ENCODE peak calls at places on chromosomes 7 and 10, in eight cellular contexts. Q, C, L, W, O, D, A and E are unnamed samples.

GRCh38 chr7:30322656-30323355 is 38.4 kb downstream of the ZNRF2 start:
- DNase-seq in L (no peak), Q (no peak), O (peak), D (peak), A (no peak), C (no peak), W (peak), E (no peak)

GRCh38 chr10:24007359-24007758 is 201.6 kb upstream of the KIAA1217 start:
- DNase-seq in L (no peak), W (no peak), D (no peak), Q (no peak), C (no peak), O (no peak), A (no peak), E (no peak)

GRCh38 chr10:130758529-130758928 is 553.0 kb downstream of the TCERG1L start:
- DNase-seq in Q (peak), C (no peak), W (no peak), A (no peak), L (no peak), D (no peak), O (no peak), E (no peak)

GRCh38 chr7:5755704-5756131 is 25.7 kb downstream of the RNF216 start:
- DNase-seq in L (no peak), A (no peak), Q (no peak), W (no peak), C (no peak), O (no peak), D (no peak), E (no peak)

GRCh38 chr10:6055929-6056328 is 6.2 kb downstream of the IL2RA start:
- DNase-seq in O (no peak), C (no peak), W (no peak), D (no peak), A (no peak), Q (no peak), L (no peak), E (no peak)

GRCh38 chr7:45599851-45600706 is 25.9 kb downstream of the ADCY1 start:
- DNase-seq in Q (peak), D (no peak), L (no peak), A (no peak), W (no peak), O (no peak), C (no peak), E (no peak)

GRCh38 chr10:93425861-93426260 is 56.3 kb downstream of the MYOF start:
- DNase-seq in W (no peak), A (no peak), C (no peak), O (no peak), Q (no peak), L (no peak), D (no peak), E (no peak)

GRCh38 chr7:151601521-151602305 is 82.0 kb upstream of the RHEB start:
- DNase-seq in C (peak), Q (no peak), O (no peak), A (no peak), L (no peak), W (no peak), D (no peak), E (no peak)

GRCh38 chr7:144057954-144058353 is 9.2 kb downstream of the OR2A5 start:
- DNase-seq in W (no peak), A (no peak), C (peak), O (no peak), D (no peak), Q (no peak), L (no peak), E (no peak)

GRCh38 chr10:129548534-129549130 is 81.6 kb downstream of the MGMT start:
- DNase-seq in Q (no peak), C (no peak), A (no peak), D (no peak), O (no peak), L (no peak), W (no peak), E (no peak)

GRCh38 chr10:88530629-88531382 is 52.3 kb downstream of the RNLS start:
- DNase-seq in O (no peak), A (no peak), W (no peak), C (no peak), Q (no peak), D (no peak), L (no peak), E (no peak)

GRCh38 chr10:89219512-89220218 is 12.5 kb upstream of the CH25H start:
- DNase-seq in W (no peak), O (no peak), C (no peak), Q (no peak), L (no peak), A (no peak), D (no peak), E (no peak)

GRCh38 chr10:122363722-122364463 is 10.6 kb upstream of the PLEKHA1 start:
- DNase-seq in C (no peak), W (no peak), Q (no peak), A (no peak), O (no peak), L (no peak), D (no peak), E (no peak)

GRCh38 chr10:129768437-129769355 is 195.4 kb downstream of the EBF3 start:
- DNase-seq in Q (peak), C (no peak), L (no peak), O (no peak), D (no peak), A (no peak), W (no peak), E (peak)

GRCh38 chr7:98399903-98400537 is 870 bp downstream of the BAIAP2L1 start:
- DNase-seq in L (no peak), C (no peak), Q (no peak), D (no peak), A (no peak), O (no peak), W (peak), E (no peak)

GRCh38 chr7:23713285-23714235 is 3.5 kb downstream of the STK31 start:
- DNase-seq in D (no peak), C (peak), L (no peak), A (no peak), O (no peak), W (no peak), Q (no peak), E (no peak)

GRCh38 chr7:48274662-48275061 is 103.4 kb downstream of the ABCA13 start:
- DNase-seq in W (no peak), Q (no peak), C (peak), L (no peak), O (no peak), D (no peak), A (no peak), E (no peak)

GRCh38 chr7:80977751-80978150 is 58.9 kb upstream of the SEMA3C start:
- DNase-seq in D (no peak), C (no peak), W (no peak), A (no peak), L (no peak), Q (no peak), O (no peak), E (no peak)
- TF ChIP-seq CTCF in D (no peak), C (no peak), W (no peak), A (no peak), L (no peak), Q (no peak), O (no peak), E (no peak)

GRCh38 chr7:101200862-101201599 is at the start of gene MOGAT3:
- DNase-seq in C (no peak), O (no peak), L (no peak), Q (no peak), W (no peak), A (no peak), D (no peak), E (no peak)
- TF ChIP-seq CTCF in C (no peak), O (no peak), L (no peak), Q (no peak), W (no peak), A (no peak), D (no peak), E (no peak)

DNA sequence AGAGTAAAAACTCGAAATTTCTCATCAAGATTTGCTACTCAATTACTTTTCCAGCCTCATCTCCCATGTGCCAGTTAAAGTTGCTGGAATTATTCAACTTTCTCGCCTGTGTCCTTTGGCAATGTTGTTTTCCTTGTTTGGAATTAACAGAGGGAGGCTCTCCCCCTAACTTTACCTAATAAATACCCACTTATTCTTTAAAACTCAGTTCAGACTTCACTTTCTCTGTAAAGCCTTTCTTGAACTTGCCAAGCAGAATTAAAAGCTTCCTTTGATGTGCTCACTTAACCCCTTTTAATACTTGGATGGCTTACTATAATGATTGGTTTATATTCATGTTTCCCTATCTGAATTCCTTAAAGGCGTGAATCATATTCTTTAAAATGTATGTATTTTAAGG is 104.1 kb downstream of the MKLN1 start:
- DNase-seq in A (no peak), L (no peak), Q (no peak), W (no peak), O (no peak), D (no peak), C (no peak), E (no peak)
- TF ChIP-seq CTCF in A (no peak), L (no peak), Q (no peak), W (no peak), O (no peak), D (no peak), C (no peak), E (no peak)

GRCh38 chr10:96420610-96421009 is 61.8 kb upstream of the OPALIN start:
- DNase-seq in D (no peak), O (no peak), L (no peak), W (no peak), C (no peak), Q (no peak), A (no peak), E (no peak)

GRCh38 chr10:96419351-96419750 is 60.5 kb upstream of the OPALIN start:
- DNase-seq in W (no peak), Q (no peak), O (no peak), L (no peak), D (no peak), C (no peak), A (no peak), E (no peak)

GRCh38 chr10:96421995-96422394 is 63.2 kb upstream of the OPALIN start:
- DNase-seq in D (peak), W (no peak), A (no peak), L (no peak), C (no peak), Q (no peak), O (no peak), E (no peak)

GRCh38 chr10:96418582-96418981 is 59.8 kb upstream of the OPALIN start:
- DNase-seq in W (no peak), O (no peak), D (no peak), C (no peak), L (no peak), Q (no peak), A (no peak), E (no peak)

GRCh38 chr10:96422525-96422924 is 63.7 kb upstream of the OPALIN start:
- DNase-seq in W (no peak), C (no peak), Q (no peak), A (no peak), O (no peak), L (no peak), D (no peak), E (no peak)
- TF ChIP-seq CTCF in W (no peak), C (no peak), Q (no peak), A (no peak), O (no peak), L (no peak), D (no peak), E (no peak)

GRCh38 chr7:114985316-114985715 is 63.4 kb downstream of the MDFIC start:
- DNase-seq in A (no peak), O (no peak), C (no peak), Q (no peak), W (no peak), L (no peak), D (no peak), E (no peak)
- TF ChIP-seq CTCF in A (no peak), O (no peak), C (no peak), Q (no peak), W (no peak), L (no peak), D (no peak), E (no peak)

GRCh38 chr7:70812511-70812910 is 319.4 kb upstream of the GALNT17 start:
- DNase-seq in D (no peak), Q (no peak), O (no peak), L (no peak), C (no peak), A (no peak), W (no peak), E (no peak)
- TF ChIP-seq CTCF in D (no peak), Q (no peak), O (no peak), L (no peak), C (peak), A (no peak), W (no peak), E (no peak)

GRCh38 chr10:8055420-8056349 is 1.2 kb downstream of the GATA3 start:
- DNase-seq in D (no peak), Q (no peak), A (no peak), W (peak), C (no peak), O (no peak), L (peak), E (no peak)

GRCh38 chr10:8056378-8056777 is 1.9 kb downstream of the GATA3 start:
- DNase-seq in W (peak), A (no peak), Q (no peak), D (no peak), C (no peak), O (no peak), L (no peak), E (no peak)

GRCh38 chr10:8057636-8058273 is 3.3 kb downstream of the GATA3 start:
- DNase-seq in L (no peak), C (no peak), O (no peak), W (peak), D (no peak), A (no peak), Q (no peak), E (no peak)

GRCh38 chr10:8058274-8059111 is 4.0 kb downstream of the GATA3 start:
- DNase-seq in C (no peak), O (no peak), A (no peak), W (no peak), Q (no peak), D (no peak), L (no peak), E (no peak)

DNA sequence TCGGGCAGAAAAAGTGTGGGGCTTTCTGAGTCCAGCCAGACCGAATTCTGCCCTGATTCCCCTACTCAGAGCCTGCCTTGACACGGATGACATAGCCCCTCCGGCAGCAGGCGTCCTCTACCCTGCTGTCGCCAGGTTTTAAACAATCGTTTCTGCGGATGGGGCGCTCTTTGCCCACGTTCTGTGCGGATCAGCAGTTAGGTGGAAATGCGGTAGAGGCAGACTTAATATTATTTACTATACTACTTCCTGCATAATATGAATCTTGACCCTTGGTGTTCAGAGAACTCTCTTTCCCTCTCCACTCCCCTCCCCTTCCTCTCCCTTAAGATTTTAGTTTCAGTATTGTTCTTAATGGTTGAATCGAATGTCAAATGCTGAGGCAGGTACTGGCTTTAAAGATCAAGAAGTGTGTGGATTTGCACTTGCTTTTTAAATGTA is 2.4 kb downstream of the GATA3 start:
- DNase-seq in L (peak), D (no peak), Q (no peak), W (peak), A (no peak), O (peak), C (no peak), E (no peak)
- TF ChIP-seq CTCF in L (no peak), D (no peak), Q (no peak), W (no peak), A (no peak), O (peak), C (no peak), E (no peak)

GRCh38 chr7:91789086-91789485 is 91.4 kb downstream of the MTERF1 start:
- DNase-seq in L (no peak), C (no peak), D (no peak), Q (no peak), A (no peak), W (no peak), O (no peak), E (no peak)

GRCh38 chr7:91780526-91780925 is 100.0 kb downstream of the MTERF1 start:
- DNase-seq in O (no peak), C (no peak), L (no peak), Q (no peak), W (no peak), A (no peak), D (no peak), E (no peak)

GRCh38 chr7:91789558-91789957 is 90.9 kb downstream of the MTERF1 start:
- DNase-seq in O (no peak), L (no peak), A (no peak), Q (no peak), C (no peak), W (no peak), D (no peak), E (no peak)

GRCh38 chr7:91787923-91788322 is 92.6 kb downstream of the MTERF1 start:
- DNase-seq in W (no peak), C (no peak), O (no peak), L (no peak), Q (no peak), A (no peak), D (no peak), E (no peak)

GRCh38 chr7:91784469-91784868 is 96.0 kb downstream of the MTERF1 start:
- DNase-seq in D (peak), A (no peak), Q (no peak), O (no peak), W (no peak), C (peak), L (no peak), E (no peak)
- TF ChIP-seq CTCF in D (peak), A (no peak), Q (peak), O (peak), W (no peak), C (peak), L (no peak), E (no peak)

DNA sequence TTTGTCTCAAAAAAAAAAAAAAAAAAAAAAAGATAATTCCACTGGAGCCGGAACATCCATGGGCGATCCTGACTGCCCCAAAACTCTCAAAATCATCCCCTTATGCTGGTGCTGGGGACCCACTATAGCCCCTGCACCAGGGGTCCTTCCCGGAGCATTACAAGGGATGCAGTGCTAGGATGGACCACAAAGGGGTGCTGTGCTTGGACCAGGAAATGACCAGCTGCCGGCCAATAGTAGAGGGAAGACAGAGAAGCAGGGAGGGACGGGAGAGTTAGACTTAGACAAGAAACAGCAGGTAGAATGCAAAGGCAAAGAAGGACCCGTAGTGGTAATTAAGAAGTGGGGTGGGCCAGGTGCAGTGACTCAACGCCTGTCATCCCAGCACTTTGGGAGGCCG is 40.5 kb downstream of the RCC1L start:
- DNase-seq in W (no peak), Q (no peak), O (no peak), D (no peak), L (no peak), C (no peak), A (no peak), E (no peak)
- TF ChIP-seq CTCF in W (no peak), Q (no peak), O (no peak), D (no peak), L (no peak), C (peak), A (no peak), E (no peak)